ENCODE peak calls at places on chromosomes 12 and 14, in seven cellular contexts. M is ovary, N is HepG2, J is A549, Q is IMR-90, H is body of pancreas, I is right lobe of liver. D is an unnamed sample.
A peak's percentile ranks its signal among the peaks of the same experiment; 100 is the strongest.

GRCh38 chr14:41605550-41606248 is 977 bp upstream of the LRFN5 start:
- DNase-seq in M (peak; percentile 36), N (no peak), J (no peak), Q (peak; percentile 46), H (no peak), I (no peak), D (no peak)

GRCh38 chr14:25406818-25407217 is 356.9 kb upstream of the STXBP6 start:
- DNase-seq in I (no peak), M (no peak), J (peak; percentile 49), N (peak; percentile 68), Q (peak; percentile 8), H (peak; percentile 29), D (no peak)

GRCh38 chr14:62162998-62163589 is 400.9 kb downstream of the SNAPC1 start:
- DNase-seq in I (no peak), N (peak; percentile 18), J (peak; percentile 35), Q (peak; percentile 56), H (no peak), M (no peak), D (no peak)

GRCh38 chr12:51217133-51217967 is 512 bp downstream of the POU6F1 start:
- DNase-seq in M (peak; percentile 76), Q (no peak), H (peak; percentile 66), J (peak; percentile 47), I (peak; percentile 66), N (no peak), D (no peak)

GRCh38 chr12:81627336-81628189 is 131.6 kb downstream of the PPFIA2 start:
- DNase-seq in H (no peak), J (peak; percentile 65), Q (peak; percentile 36), N (peak; percentile 29), I (no peak), M (no peak), D (no peak)

GRCh38 chr12:91507754-91508153 is 325.1 kb upstream of the DCN start:
- DNase-seq in M (no peak), N (no peak), Q (no peak), H (no peak), J (no peak), I (no peak), D (no peak)

GRCh38 chr14:36507847-36508417 is 12.1 kb downstream of the NKX2-1 start:
- DNase-seq in N (no peak), I (no peak), M (no peak), Q (no peak), H (no peak), J (no peak), D (no peak)

GRCh38 chr12:3122841-3123678 is 45.9 kb downstream of the TSPAN9 start:
- DNase-seq in M (no peak), H (no peak), Q (peak; percentile 75), N (no peak), J (no peak), I (no peak), D (no peak)

GRCh38 chr12:3658327-3659163 is 94.4 kb downstream of the CRACR2A start:
- DNase-seq in H (peak; percentile 48), I (no peak), J (no peak), M (peak; percentile 43), N (peak; percentile 36), Q (peak; percentile 29), D (no peak)

GRCh38 chr12:72271401-72271740 is 799 bp upstream of the TRHDE start:
- DNase-seq in N (no peak), M (peak; percentile 48), J (no peak), I (peak; percentile 22), Q (peak; percentile 63), H (peak; percentile 72), D (no peak)

GRCh38 chr14:101223147-101223546 is 319.6 kb upstream of the RTL1 start:
- DNase-seq in Q (no peak), J (no peak), H (no peak), I (no peak), M (no peak), N (no peak), D (no peak)

GRCh38 chr12:11771895-11772502 is 122.5 kb downstream of the ETV6 start:
- DNase-seq in M (no peak), H (no peak), I (no peak), Q (peak; percentile 69), N (no peak), J (no peak), D (no peak)

GRCh38 chr12:53336137-53336785 is at the start of gene SP7:
- DNase-seq in H (no peak), Q (no peak), N (no peak), I (no peak), M (no peak), J (no peak), D (no peak)

GRCh38 chr12:42237853-42238239 is 202 bp downstream of the YAF2 start:
- DNase-seq in H (no peak), M (no peak), J (no peak), Q (no peak), I (no peak), N (no peak), D (no peak)

GRCh38 chr12:52058631-52059324 is 7.5 kb downstream of the NR4A1 start:
- DNase-seq in M (peak; percentile 76), H (no peak), N (no peak), Q (peak; percentile 54), I (no peak), J (peak; percentile 74), D (no peak)

GRCh38 chr14:104048758-104049496 is 36.6 kb upstream of the ASPG start:
- DNase-seq in Q (no peak), H (no peak), I (no peak), J (no peak), M (no peak), N (no peak), D (no peak)

GRCh38 chr12:77062396-77062795 is 3.0 kb downstream of the E2F7 start:
- DNase-seq in Q (no peak), J (no peak), M (no peak), N (no peak), H (no peak), I (no peak), D (no peak)

GRCh38 chr12:77064891-77065360 is 443 bp downstream of the E2F7 start:
- DNase-seq in H (no peak), I (no peak), N (no peak), Q (no peak), M (no peak), J (no peak), D (no peak)

GRCh38 chr12:77062846-77063461 is 2.4 kb downstream of the E2F7 start:
- DNase-seq in J (no peak), N (no peak), Q (peak; percentile 87), I (no peak), H (no peak), M (no peak), D (no peak)

GRCh38 chr12:77060883-77061240 is 4.5 kb downstream of the E2F7 start:
- DNase-seq in I (no peak), J (no peak), H (no peak), M (no peak), Q (no peak), N (no peak), D (no peak)

DNA sequence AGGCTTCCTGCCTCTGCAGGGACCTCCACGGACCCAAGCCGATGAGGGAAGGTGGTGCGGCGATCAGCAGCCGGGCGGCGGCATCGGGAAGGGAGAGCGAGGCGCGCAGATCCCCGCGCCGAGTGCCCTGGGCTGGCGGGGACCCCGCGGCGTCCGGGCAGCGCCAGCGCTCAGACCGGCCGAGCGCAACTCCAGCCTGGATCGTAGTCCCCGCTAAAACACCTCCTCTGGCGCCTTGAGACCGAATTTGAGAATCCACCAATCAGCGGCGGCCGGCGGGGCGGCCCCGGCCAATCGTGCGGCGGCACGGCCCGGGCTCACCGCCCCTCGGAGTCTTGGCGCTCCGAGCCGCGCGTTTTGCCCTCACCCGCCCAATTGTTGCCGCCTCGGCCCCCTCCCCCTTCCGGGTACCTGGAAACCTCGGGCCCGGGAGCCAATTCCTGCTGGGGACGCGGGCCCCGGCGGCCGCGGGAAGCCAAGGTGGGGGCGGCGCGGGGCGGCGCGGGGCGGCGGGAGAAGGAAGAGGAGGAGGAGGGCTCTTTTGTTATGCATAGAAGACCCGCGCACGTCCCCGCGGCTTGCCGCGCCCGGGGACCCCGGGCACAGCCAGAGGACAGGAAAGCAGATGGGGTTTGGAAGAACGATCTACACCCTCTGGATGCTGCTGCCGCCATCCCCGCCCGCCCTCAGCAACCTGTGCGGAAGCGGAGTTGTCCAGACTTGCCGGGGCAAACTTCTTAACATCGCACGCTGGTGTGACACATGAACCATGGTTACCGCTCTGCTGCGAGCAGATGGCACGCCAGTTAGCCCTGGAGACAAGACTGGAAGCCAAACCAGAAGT is at the start of gene E2F7:
- DNase-seq in Q (peak; percentile 87), I (peak; percentile 90), J (peak; percentile 95), M (peak; percentile 87), H (peak; percentile 91), N (peak; percentile 82), D (peak; percentile 11)
- TF ChIP-seq POLR2A in Q (peak; percentile 75), I (no peak), J (peak; percentile 79), M (no peak), H (no peak), N (peak; percentile 56), D (no peak)

DNA sequence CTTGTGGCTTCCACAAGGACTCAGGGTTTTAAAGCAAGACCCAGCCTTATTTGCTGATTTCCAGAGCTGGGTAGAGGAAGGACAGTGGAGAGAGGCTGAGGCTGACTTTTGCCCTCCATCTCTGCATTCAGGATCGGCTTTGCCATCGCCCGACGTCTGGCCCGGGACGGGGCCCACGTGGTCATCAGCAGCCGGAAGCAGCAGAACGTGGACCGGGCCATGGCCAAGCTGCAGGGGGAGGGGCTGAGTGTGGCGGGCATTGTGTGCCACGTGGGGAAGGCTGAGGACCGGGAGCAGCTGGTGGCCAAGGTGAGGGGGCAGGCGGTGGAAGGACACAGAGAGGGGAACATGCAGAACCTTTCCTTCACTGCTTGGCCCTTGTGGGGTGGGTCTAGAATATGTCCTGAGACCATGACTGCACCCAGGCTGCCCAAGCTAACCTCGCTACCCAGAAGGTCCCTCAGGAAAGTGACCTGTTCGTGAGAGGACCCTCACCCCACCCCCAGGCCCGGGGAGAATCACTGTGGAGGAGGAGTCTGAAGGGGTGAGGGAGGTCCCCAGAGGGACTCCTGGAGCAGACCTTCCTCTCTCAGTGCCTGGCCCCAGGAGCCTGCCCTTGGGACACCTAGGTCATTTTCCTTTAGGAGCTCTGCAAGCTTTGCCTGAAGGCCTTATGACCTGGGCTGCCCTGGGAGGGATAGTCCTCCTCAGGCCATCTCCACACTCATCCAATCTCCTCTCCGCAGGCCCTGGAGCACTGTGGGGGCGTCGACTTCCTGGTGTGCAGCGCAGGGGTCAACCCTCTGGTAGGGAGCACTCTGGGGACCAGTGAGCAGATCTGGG is 3.1 kb downstream of the DHRS2 start:
- DNase-seq in J (no peak), Q (no peak), I (no peak), H (no peak), M (no peak), N (peak; percentile 86), D (no peak)
- H3K27ac ChIP-seq in J (no peak overlapping the region), Q (no peak overlapping the region), I (no peak overlapping the region), H (no peak overlapping the region), M (peak overlapping the region; percentile 41), N (peak overlapping the region; percentile 59), D (no peak overlapping the region)

DNA sequence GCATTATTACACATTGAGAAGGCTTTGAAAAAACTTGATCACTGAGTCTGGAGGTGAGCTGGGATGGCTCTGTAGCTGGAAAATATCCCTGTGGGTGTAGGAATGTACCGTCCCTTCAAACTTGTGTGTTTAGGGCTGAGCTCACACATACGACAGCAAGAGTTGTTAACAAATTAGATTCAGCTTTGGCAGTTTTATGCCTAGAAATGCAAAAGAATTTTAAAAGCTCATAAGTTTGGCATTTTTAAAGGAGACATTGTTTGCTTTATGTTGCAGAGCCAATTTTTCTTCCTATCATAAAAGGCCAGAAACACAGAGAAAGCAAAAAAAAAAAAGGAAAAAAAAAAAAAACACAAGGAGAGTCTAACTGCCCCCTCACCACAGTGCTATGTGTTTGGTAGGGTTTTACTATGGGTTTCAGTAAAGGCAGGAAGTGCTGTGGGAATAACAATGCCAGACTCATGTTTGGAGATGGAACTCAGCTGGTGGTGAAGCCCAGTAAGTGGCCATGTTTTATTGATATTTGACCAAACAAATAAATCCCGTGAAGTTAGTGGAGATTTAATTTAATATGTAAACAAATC is 78.4 kb downstream of the DAD1 start:
- DNase-seq in M (no peak), N (no peak), I (no peak), J (no peak), H (no peak), Q (peak; percentile 74), D (no peak)
- H3K4me1 ChIP-seq in M (peaks cover 3% of the 10 kb centered on the region), N (no peaks in the 10 kb centered on the region), I (no peaks in the 10 kb centered on the region), J (no peaks in the 10 kb centered on the region), H (peaks cover 19% of the 10 kb centered on the region), Q (peaks cover 4% of the 10 kb centered on the region), D (peaks cover 37% of the 10 kb centered on the region)

GRCh38 chr14:68269136-68269535 is 449.6 kb downstream of the RAD51B start:
- DNase-seq in H (no peak), Q (no peak), N (no peak), M (no peak), J (no peak), I (no peak), D (no peak)
- TF ChIP-seq POLR2A in H (no peak), Q (no peak), N (no peak), M (no peak), J (no peak), I (no peak), D (no peak)

D was measured in esophagus squamous epithelium.